ENCODE peak calls at places on chromosomes 11 and 22, in eight cellular contexts. One of them, this sample, is unnamed.

GRCh38 chr22:45454260-45454659 is 40.8 kb downstream of the RIBC2 start:
- DNase-seq in progenitor cell of endocrine pancreas: no peak
- DNase-seq in neural crest cell: no peak
- DNase-seq in mammary epithelial cell: no peak
- DNase-seq in chondrocyte: no peak
- DNase-seq in Peyer's patch: no peak
- DNase-seq in transverse colon: no peak
- DNase-seq in cardiac fibroblast: no peak
- DNase-seq in this sample: no peak

GRCh38 chr22:22943521-22944267 is 56.1 kb downstream of the IGLL5 start:
- DNase-seq in progenitor cell of endocrine pancreas: peak
- DNase-seq in neural crest cell: no peak
- DNase-seq in mammary epithelial cell: no peak
- DNase-seq in chondrocyte: no peak
- DNase-seq in Peyer's patch: peak
- DNase-seq in transverse colon: peak
- DNase-seq in cardiac fibroblast: no peak
- DNase-seq in this sample: no peak

GRCh38 chr11:123531325-123531724 is 101.3 kb downstream of the GRAMD1B start:
- DNase-seq in progenitor cell of endocrine pancreas: no peak
- DNase-seq in neural crest cell: no peak
- DNase-seq in mammary epithelial cell: no peak
- DNase-seq in chondrocyte: no peak
- DNase-seq in Peyer's patch: no peak
- DNase-seq in transverse colon: no peak
- DNase-seq in cardiac fibroblast: no peak
- DNase-seq in this sample: no peak

GRCh38 chr11:77175869-77176539 is 48.0 kb downstream of the MYO7A start:
- DNase-seq in progenitor cell of endocrine pancreas: no peak
- DNase-seq in neural crest cell: peak
- DNase-seq in mammary epithelial cell: no peak
- DNase-seq in chondrocyte: peak
- DNase-seq in Peyer's patch: no peak
- DNase-seq in transverse colon: no peak
- DNase-seq in cardiac fibroblast: no peak
- DNase-seq in this sample: no peak

GRCh38 chr22:17359501-17359900 is 9.8 kb upstream of the CECR2 start:
- DNase-seq in progenitor cell of endocrine pancreas: no peak
- DNase-seq in neural crest cell: no peak
- DNase-seq in mammary epithelial cell: no peak
- DNase-seq in chondrocyte: no peak
- DNase-seq in Peyer's patch: no peak
- DNase-seq in transverse colon: no peak
- DNase-seq in cardiac fibroblast: peak
- DNase-seq in this sample: no peak

GRCh38 chr11:12581923-12582322 is 92.3 kb upstream of the TEAD1 start:
- DNase-seq in progenitor cell of endocrine pancreas: no peak
- DNase-seq in neural crest cell: no peak
- DNase-seq in mammary epithelial cell: peak
- DNase-seq in chondrocyte: no peak
- DNase-seq in Peyer's patch: no peak
- DNase-seq in transverse colon: no peak
- DNase-seq in cardiac fibroblast: peak
- DNase-seq in this sample: peak

GRCh38 chr11:8809605-8810272 is 101.2 kb upstream of the AKIP1 start:
- DNase-seq in progenitor cell of endocrine pancreas: no peak
- DNase-seq in neural crest cell: no peak
- DNase-seq in mammary epithelial cell: no peak
- DNase-seq in chondrocyte: no peak
- DNase-seq in Peyer's patch: no peak
- DNase-seq in transverse colon: no peak
- DNase-seq in cardiac fibroblast: no peak
- DNase-seq in this sample: peak

GRCh38 chr22:27461470-27461869 is 340.1 kb downstream of the MN1 start:
- DNase-seq in progenitor cell of endocrine pancreas: peak
- DNase-seq in neural crest cell: no peak
- DNase-seq in mammary epithelial cell: peak
- DNase-seq in chondrocyte: no peak
- DNase-seq in Peyer's patch: no peak
- DNase-seq in transverse colon: no peak
- DNase-seq in cardiac fibroblast: peak
- DNase-seq in this sample: peak

GRCh38 chr11:75283391-75283931 is 42.9 kb downstream of the TPBGL start:
- DNase-seq in progenitor cell of endocrine pancreas: no peak
- DNase-seq in neural crest cell: no peak
- DNase-seq in mammary epithelial cell: no peak
- DNase-seq in chondrocyte: no peak
- DNase-seq in Peyer's patch: no peak
- DNase-seq in transverse colon: no peak
- DNase-seq in cardiac fibroblast: no peak
- DNase-seq in this sample: no peak

GRCh38 chr22:49555526-49555925 is 272.1 kb downstream of the BRD1 start:
- DNase-seq in progenitor cell of endocrine pancreas: no peak
- DNase-seq in neural crest cell: no peak
- DNase-seq in mammary epithelial cell: no peak
- DNase-seq in chondrocyte: no peak
- DNase-seq in Peyer's patch: peak
- DNase-seq in transverse colon: peak
- DNase-seq in cardiac fibroblast: no peak
- DNase-seq in this sample: no peak

GRCh38 chr11:118290923-118291322 is 13.6 kb upstream of the CD3E start:
- DNase-seq in progenitor cell of endocrine pancreas: no peak
- DNase-seq in neural crest cell: no peak
- DNase-seq in mammary epithelial cell: peak
- DNase-seq in chondrocyte: no peak
- DNase-seq in Peyer's patch: no peak
- DNase-seq in transverse colon: peak
- DNase-seq in cardiac fibroblast: peak
- DNase-seq in this sample: peak

GRCh38 chr11:114257621-114258558 is 38.3 kb upstream of the NNMT start:
- DNase-seq in progenitor cell of endocrine pancreas: peak
- DNase-seq in neural crest cell: peak
- DNase-seq in mammary epithelial cell: no peak
- DNase-seq in chondrocyte: no peak
- DNase-seq in Peyer's patch: no peak
- DNase-seq in transverse colon: no peak
- DNase-seq in cardiac fibroblast: peak
- DNase-seq in this sample: no peak

GRCh38 chr11:12540913-12541587 is 133.2 kb upstream of the TEAD1 start:
- DNase-seq in progenitor cell of endocrine pancreas: no peak
- DNase-seq in neural crest cell: no peak
- DNase-seq in mammary epithelial cell: no peak
- DNase-seq in chondrocyte: no peak
- DNase-seq in Peyer's patch: no peak
- DNase-seq in transverse colon: no peak
- DNase-seq in cardiac fibroblast: peak
- DNase-seq in this sample: peak

GRCh38 chr11:110198031-110198729 is 98.2 kb downstream of the RDX start:
- DNase-seq in progenitor cell of endocrine pancreas: no peak
- DNase-seq in neural crest cell: no peak
- DNase-seq in mammary epithelial cell: peak
- DNase-seq in chondrocyte: no peak
- DNase-seq in Peyer's patch: no peak
- DNase-seq in transverse colon: no peak
- DNase-seq in cardiac fibroblast: peak
- DNase-seq in this sample: peak

DNA sequence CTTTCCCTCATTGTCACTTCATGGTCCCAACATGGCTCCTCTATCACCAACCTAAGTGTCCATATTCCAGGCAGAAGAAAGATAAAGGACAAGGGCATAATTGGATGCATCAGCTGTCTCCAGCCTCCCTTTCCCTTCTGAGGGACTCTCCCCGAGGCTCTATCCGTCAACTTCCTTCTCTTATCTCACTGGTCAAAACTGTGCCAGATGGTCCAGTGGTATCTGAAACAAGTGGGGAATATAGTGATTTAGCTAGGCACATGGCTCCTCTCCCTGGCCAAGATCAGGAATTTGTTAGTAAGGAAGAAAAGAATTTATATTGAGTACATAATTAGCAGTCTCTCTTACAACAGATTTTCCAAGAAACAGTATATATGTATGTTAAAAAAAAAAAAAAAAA is 12.6 kb upstream of the SPON1 start:
- DNase-seq in progenitor cell of endocrine pancreas: no peak
- DNase-seq in neural crest cell: no peak
- DNase-seq in mammary epithelial cell: no peak
- DNase-seq in chondrocyte: no peak
- DNase-seq in Peyer's patch: no peak
- DNase-seq in transverse colon: no peak
- DNase-seq in cardiac fibroblast: no peak
- DNase-seq in this sample: no peak
- TF ChIP-seq CTCF in progenitor cell of endocrine pancreas: no peak
- TF ChIP-seq CTCF in neural crest cell: no peak
- TF ChIP-seq CTCF in mammary epithelial cell: no peak
- TF ChIP-seq CTCF in chondrocyte: no peak
- TF ChIP-seq CTCF in Peyer's patch: no peak
- TF ChIP-seq CTCF in transverse colon: no peak
- TF ChIP-seq CTCF in cardiac fibroblast: no peak
- TF ChIP-seq CTCF in this sample: no peak

DNA sequence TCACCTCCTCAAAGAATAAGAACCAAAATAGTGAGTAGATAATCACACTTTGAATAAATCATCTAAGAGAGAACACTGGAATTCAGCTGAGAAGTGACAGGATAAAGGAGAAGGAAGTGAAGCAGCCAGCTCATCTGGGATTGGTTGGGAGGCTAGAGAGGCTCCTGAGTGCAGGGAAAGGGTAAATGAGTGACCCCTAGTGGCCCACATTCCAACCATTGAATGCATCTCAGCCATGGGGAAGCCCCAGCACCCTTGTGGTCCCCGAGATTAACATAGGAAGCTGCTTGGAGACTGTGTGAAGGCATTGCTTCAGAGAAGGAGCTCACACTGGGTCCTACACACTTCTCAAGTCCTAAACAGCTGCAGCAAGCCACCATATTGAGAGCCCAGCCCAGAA is 82.3 kb downstream of the JRKL start:
- DNase-seq in progenitor cell of endocrine pancreas: no peak
- DNase-seq in neural crest cell: no peak
- DNase-seq in mammary epithelial cell: no peak
- DNase-seq in chondrocyte: no peak
- DNase-seq in Peyer's patch: no peak
- DNase-seq in transverse colon: no peak
- DNase-seq in cardiac fibroblast: no peak
- DNase-seq in this sample: no peak
- TF ChIP-seq CTCF in progenitor cell of endocrine pancreas: no peak
- TF ChIP-seq CTCF in neural crest cell: no peak
- TF ChIP-seq CTCF in mammary epithelial cell: no peak
- TF ChIP-seq CTCF in chondrocyte: no peak
- TF ChIP-seq CTCF in Peyer's patch: no peak
- TF ChIP-seq CTCF in transverse colon: no peak
- TF ChIP-seq CTCF in cardiac fibroblast: no peak
- TF ChIP-seq CTCF in this sample: no peak

DNA sequence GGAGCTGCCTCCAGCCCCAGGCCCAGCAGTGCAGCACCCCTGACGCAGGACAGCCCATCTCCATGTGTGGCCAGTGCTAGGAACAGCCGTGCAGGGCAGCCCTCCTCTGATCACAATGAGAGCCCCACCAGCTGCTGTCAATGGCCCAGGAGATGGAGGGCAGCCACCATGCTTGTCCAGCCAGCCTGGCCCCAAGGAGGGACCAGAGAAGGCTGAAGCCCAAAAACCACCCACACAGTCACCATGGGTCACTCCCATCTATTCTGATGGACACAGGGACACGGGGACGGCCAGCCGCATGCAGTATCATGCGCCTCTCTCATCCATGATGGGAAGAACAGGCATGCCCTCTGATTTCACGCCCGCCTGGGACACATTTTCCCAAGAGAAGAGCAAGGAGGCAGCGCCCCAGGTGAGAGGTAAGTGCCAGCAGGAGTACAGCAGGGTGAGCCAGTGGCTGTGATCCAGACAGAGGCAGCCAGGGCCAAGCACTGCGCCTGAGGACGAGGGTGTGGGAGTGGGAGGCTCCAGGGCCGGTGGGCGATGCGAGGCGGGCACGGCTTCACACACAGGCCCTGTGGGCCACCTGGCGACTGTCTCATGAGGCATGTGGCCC is 33.6 kb upstream of the GNB1L start:
- DNase-seq in progenitor cell of endocrine pancreas: no peak
- DNase-seq in neural crest cell: no peak
- DNase-seq in mammary epithelial cell: no peak
- DNase-seq in chondrocyte: peak
- DNase-seq in Peyer's patch: no peak
- DNase-seq in transverse colon: no peak
- DNase-seq in cardiac fibroblast: no peak
- DNase-seq in this sample: no peak
- TF ChIP-seq CTCF in progenitor cell of endocrine pancreas: no peak
- TF ChIP-seq CTCF in neural crest cell: no peak
- TF ChIP-seq CTCF in mammary epithelial cell: no peak
- TF ChIP-seq CTCF in chondrocyte: no peak
- TF ChIP-seq CTCF in Peyer's patch: no peak
- TF ChIP-seq CTCF in transverse colon: no peak
- TF ChIP-seq CTCF in cardiac fibroblast: no peak
- TF ChIP-seq CTCF in this sample: no peak

GRCh38 chr11:120571476-120571875 is 59.9 kb downstream of the GRIK4 start:
- DNase-seq in progenitor cell of endocrine pancreas: no peak
- DNase-seq in neural crest cell: no peak
- DNase-seq in mammary epithelial cell: no peak
- DNase-seq in chondrocyte: peak
- DNase-seq in Peyer's patch: no peak
- DNase-seq in transverse colon: no peak
- DNase-seq in cardiac fibroblast: no peak
- DNase-seq in this sample: no peak

GRCh38 chr11:120575461-120575860 is 63.9 kb downstream of the GRIK4 start:
- DNase-seq in progenitor cell of endocrine pancreas: no peak
- DNase-seq in neural crest cell: no peak
- DNase-seq in mammary epithelial cell: no peak
- DNase-seq in chondrocyte: peak
- DNase-seq in Peyer's patch: no peak
- DNase-seq in transverse colon: no peak
- DNase-seq in cardiac fibroblast: no peak
- DNase-seq in this sample: no peak

GRCh38 chr11:120574881-120575280 is 63.3 kb downstream of the GRIK4 start:
- DNase-seq in progenitor cell of endocrine pancreas: no peak
- DNase-seq in neural crest cell: no peak
- DNase-seq in mammary epithelial cell: no peak
- DNase-seq in chondrocyte: peak
- DNase-seq in Peyer's patch: no peak
- DNase-seq in transverse colon: no peak
- DNase-seq in cardiac fibroblast: no peak
- DNase-seq in this sample: no peak

GRCh38 chr11:120576606-120577005 is 65.1 kb downstream of the GRIK4 start:
- DNase-seq in progenitor cell of endocrine pancreas: no peak
- DNase-seq in neural crest cell: no peak
- DNase-seq in mammary epithelial cell: no peak
- DNase-seq in chondrocyte: no peak
- DNase-seq in Peyer's patch: no peak
- DNase-seq in transverse colon: no peak
- DNase-seq in cardiac fibroblast: no peak
- DNase-seq in this sample: no peak

DNA sequence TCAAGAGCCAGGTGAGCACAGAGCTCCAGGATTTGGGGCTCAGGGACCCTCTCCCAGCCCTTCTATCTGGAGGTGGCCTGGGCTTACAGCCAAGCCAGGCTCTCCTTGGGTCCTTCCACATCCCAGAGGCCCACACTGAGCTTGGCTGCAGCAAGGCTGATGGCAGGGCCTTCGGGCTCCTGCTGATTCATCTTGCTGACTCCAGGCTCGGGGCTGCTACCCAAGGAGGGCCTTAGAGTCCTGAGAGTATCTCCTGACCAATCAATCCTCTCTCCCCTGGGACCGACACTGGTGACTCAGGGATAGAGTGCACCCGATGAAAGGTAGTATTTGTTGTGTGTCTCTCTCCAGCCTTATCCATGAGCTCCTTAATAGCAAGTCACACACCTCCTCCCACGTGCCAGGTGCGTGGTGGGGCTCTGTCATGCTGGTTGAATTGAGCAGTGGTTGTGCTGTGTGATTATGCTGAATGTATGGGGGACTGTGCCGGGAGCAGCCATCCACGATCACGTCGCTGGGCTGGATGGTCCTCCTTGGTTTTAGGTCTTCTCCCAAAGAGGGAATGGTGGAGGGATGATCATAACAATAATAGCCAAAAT is 62.3 kb downstream of the GRIK4 start:
- DNase-seq in progenitor cell of endocrine pancreas: no peak
- DNase-seq in neural crest cell: no peak
- DNase-seq in mammary epithelial cell: no peak
- DNase-seq in chondrocyte: peak
- DNase-seq in Peyer's patch: no peak
- DNase-seq in transverse colon: no peak
- DNase-seq in cardiac fibroblast: no peak
- DNase-seq in this sample: no peak
- TF ChIP-seq CTCF in progenitor cell of endocrine pancreas: no peak
- TF ChIP-seq CTCF in neural crest cell: no peak
- TF ChIP-seq CTCF in mammary epithelial cell: no peak
- TF ChIP-seq CTCF in chondrocyte: no peak
- TF ChIP-seq CTCF in Peyer's patch: no peak
- TF ChIP-seq CTCF in transverse colon: no peak
- TF ChIP-seq CTCF in cardiac fibroblast: no peak
- TF ChIP-seq CTCF in this sample: no peak